ENCODE peak calls at places on chromosomes 11 and 22, in six cellular contexts. K is stomach, S is K562, I is endothelial cell of umbilical vein, C is GM12878, F is HCT116. R is an unnamed sample.

GRCh38 chr11:126008956-126009355 is 53.7 kb downstream of the CDON start:
- DNase-seq in K (no peak), S (no peak), I (no peak), C (no peak), F (no peak), R (no peak)

GRCh38 chr11:9901931-9902330 is 238.1 kb downstream of the SWAP70 start:
- DNase-seq in K (no peak), S (no peak), I (no peak), C (no peak), F (no peak), R (no peak)

GRCh38 chr11:11016123-11016522 is 158.3 kb upstream of the ZBED5 start:
- DNase-seq in K (no peak), S (no peak), I (no peak), C (no peak), F (no peak), R (no peak)

GRCh38 chr11:66160709-66161108 is 90.6 kb downstream of the PACS1 start:
- DNase-seq in K (no peak), S (no peak), I (no peak), C (no peak), F (no peak), R (no peak)

GRCh38 chr11:47905358-47906059 is 57.4 kb upstream of the NUP160 start:
- DNase-seq in K (no peak), S (no peak), I (peak; percentile 97), C (no peak), F (no peak), R (no peak)

GRCh38 chr22:47598864-47599263 is 836.4 kb downstream of the TBC1D22A start:
- DNase-seq in K (peak; percentile 7), S (no peak), I (no peak), C (no peak), F (no peak), R (no peak)

GRCh38 chr11:24453129-24453723 is 43.6 kb upstream of the LUZP2 start:
- DNase-seq in K (no peak), S (no peak), I (no peak), C (no peak), F (no peak), R (no peak)

GRCh38 chr22:27152033-27152432 is 494.6 kb downstream of the MIAT start:
- DNase-seq in K (no peak), S (no peak), I (peak; percentile 85), C (no peak), F (no peak), R (no peak)

GRCh38 chr11:69925366-69926196 is 106.4 kb upstream of the FGF3 start:
- DNase-seq in K (no peak), S (no peak), I (peak; percentile 22), C (no peak), F (no peak), R (peak; percentile 52)

GRCh38 chr11:101478587-101479375 is 105.0 kb downstream of the TRPC6 start:
- DNase-seq in K (no peak), S (no peak), I (no peak), C (no peak), F (no peak), R (no peak)

GRCh38 chr11:96486890-96487633 is 97.2 kb downstream of the JRKL start:
- DNase-seq in K (peak; percentile 49), S (peak; percentile 85), I (no peak), C (no peak), F (no peak), R (no peak)

GRCh38 chr11:11946180-11946579 is 62.2 kb downstream of the DKK3 start:
- DNase-seq in K (no peak), S (no peak), I (no peak), C (no peak), F (no peak), R (no peak)

GRCh38 chr22:44693756-44694155 is 8.2 kb upstream of the PRR5 start:
- DNase-seq in K (no peak), S (no peak), I (no peak), C (no peak), F (no peak), R (no peak)

GRCh38 chr11:100920571-100920970 is 209.0 kb downstream of the PGR start:
- DNase-seq in K (no peak), S (no peak), I (no peak), C (no peak), F (no peak), R (no peak)

GRCh38 chr22:49756656-49757055 is 71.0 kb downstream of the BRD1 start:
- DNase-seq in K (peak; percentile 20), S (no peak), I (no peak), C (no peak), F (no peak), R (no peak)

GRCh38 chr22:49753961-49754673 is 73.6 kb downstream of the BRD1 start:
- DNase-seq in K (no peak), S (no peak), I (no peak), C (no peak), F (no peak), R (no peak)

GRCh38 chr22:49753276-49753884 is 74.3 kb downstream of the BRD1 start:
- DNase-seq in K (peak; percentile 17), S (no peak), I (no peak), C (no peak), F (no peak), R (no peak)

GRCh38 chr22:49756201-49756600 is 71.5 kb downstream of the BRD1 start:
- DNase-seq in K (peak; percentile 14), S (no peak), I (no peak), C (no peak), F (no peak), R (peak; percentile 48)

DNA sequence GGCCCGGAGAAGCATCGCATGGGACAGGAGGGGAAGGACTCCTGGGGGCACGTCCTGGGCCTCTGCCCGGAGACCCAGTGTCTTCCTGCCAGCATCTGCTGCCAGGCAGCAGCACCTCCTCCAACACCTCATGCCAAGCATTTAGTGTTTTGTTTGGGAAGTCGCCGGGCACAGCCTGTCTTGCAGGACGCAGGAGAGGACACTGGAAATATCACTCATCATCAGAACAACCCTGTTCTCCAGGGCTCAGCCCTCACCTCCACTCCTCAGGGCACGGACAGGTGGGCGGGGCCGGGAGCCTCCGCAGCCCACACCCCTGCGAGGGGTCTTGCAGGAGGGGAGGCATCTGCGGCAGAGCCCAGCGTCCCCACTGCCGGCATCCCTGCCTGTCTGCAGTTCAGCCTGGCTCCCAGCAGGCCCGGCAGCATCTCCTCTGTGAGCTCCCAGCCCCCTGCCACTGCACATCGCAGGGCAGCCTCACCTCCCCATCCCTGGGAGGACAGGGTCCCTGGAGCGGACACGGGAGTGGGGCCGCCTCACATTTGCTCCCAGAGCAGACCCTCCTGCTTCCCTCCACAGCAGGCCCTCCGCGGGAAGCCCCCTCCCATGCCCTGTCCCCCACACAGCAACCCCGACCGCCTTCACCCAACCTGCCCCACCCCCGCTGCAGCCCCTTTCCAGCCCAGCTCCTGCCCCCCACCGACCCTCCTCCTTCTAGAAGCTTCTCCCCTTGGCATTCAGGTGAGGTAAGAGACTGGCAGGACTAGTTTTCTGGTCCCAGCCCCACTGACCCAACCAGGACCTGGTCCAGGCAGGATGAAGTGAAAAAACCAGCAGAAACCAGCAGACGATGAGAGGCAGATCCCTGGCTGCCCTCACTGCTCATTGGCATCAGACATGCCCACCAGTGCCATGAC is 72.7 kb downstream of the BRD1 start:
- DNase-seq in K (peak; percentile 22), S (no peak), I (no peak), C (no peak), F (no peak), R (peak; percentile 53)
- TF ChIP-seq POLR2AphosphoS5 in K (no peak), S (no peak), I (no peak), C (no peak), F (no peak), R (no peak)

DNA sequence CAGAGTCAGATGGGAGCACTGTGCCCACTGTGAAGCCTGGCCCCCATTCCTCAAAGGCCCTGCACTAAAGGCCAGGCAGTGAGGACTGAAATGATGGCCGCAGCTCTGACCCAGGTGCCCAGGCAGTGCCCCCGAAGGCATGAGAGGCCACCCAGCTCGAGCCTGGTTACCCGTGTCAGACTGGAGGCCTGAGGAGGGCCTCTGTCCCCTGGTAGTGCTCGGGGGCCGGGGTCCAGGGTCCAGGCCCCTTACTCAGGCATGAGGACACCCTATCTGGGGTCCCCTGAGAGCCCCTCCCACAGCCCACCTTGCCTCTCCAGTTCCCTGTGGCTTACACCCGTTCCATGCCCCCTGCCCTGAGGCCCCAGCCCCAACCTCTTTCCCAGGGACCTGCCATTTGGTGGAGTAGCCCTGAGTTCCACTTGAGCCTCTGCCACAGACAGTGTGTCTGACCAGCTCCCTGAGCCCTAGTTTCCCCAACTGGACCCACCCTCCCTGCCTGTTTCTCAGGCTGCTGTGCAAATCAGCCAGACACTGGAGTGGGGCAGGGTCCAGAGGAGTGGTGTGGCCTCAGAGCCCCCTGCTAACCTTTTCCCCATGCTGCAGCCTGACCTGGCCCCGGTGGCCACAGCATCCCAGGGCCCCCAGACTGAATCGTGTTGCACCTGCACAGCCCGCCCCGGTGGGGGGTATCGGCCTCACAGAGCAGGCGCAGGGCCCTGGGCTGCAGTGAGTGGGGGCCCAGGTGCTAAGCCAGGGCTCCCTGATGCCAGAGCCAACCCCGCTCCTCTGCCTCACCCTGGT is 10.8 kb upstream of the ANKRD13D start:
- DNase-seq in K (no peak), S (no peak), I (no peak), C (no peak), F (no peak), R (peak; percentile 84)
- H3K4me3 ChIP-seq in K (peak overlapping the region; percentile 38), S (peak overlapping the region; percentile 37), I (no peak overlapping the region), C (no peak overlapping the region), F (no peak overlapping the region), R (peak overlapping the region; percentile 81)

DNA sequence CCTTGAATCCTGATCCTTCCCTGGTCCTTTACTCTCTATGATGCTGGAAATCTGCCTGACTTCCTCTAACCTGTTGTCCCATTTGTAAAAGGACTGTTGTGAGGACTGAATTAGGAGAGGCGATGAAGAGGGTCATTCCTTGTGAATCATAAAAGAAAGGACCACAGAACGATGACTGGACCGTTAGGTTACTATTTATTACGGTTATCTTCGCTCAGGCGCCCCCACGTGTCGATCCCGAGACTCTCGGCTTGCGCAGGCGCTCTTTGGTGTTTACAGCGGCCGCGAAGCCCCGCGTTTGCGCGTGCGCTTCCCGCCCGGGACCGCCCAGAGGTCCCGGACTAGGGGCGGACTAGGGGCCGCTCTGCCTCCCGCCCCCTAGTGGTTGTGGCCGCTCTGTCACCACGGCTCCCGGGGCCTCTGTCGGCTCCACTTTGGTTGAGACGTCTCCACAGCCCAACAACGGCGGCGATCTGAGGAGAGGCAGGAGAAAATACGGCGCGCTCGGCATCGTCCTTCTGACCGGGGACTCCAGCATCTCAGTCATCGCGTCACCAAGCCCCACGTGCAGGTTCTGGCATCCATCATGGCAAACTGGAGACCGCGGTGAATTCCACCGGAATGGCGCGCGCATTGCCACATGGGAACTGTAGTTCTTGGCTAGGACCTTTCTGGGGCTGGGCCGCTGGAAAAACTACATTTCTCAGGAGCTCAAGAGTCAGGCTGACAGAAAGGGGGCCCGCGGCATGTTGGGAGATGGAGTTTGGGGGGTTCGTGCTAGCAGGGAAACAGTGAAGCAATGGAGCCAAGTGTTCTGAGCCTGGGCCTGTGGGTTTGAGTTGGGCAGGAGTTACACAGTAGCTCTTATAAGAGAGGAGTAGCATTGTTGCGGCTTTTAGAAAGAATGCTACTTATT is at the start of gene STARD10:
- DNase-seq in K (peak; percentile 97), S (peak; percentile 98), I (peak; percentile 96), C (peak; percentile 79), F (peak; percentile 87), R (peak; percentile 99)
- TF ChIP-seq POLR2A in K (no peak), S (peak; percentile 68), I (peak; percentile 75), C (peak; percentile 81), F (peak; percentile 20), R (peak; percentile 48)

GRCh38 chr11:118917488-118918127 is 8.1 kb downstream of the BCL9L start:
- DNase-seq in K (no peak), S (no peak), I (no peak), C (no peak), F (no peak), R (peak; percentile 85)
- TF ChIP-seq POLR2AphosphoS5 in K (peak; percentile 40), S (no peak), I (no peak), C (no peak), F (no peak), R (peak; percentile 56)